ENCODE peak calls at places on chromosome 5, in eight cellular contexts. One of them, this sample, is unnamed.

GRCh38 chr5:91125916-91126315 is 257.2 kb downstream of the ARRDC3 start:
- DNase-seq in lung: no peak
- DNase-seq in BE2C: no peak
- DNase-seq in mammary epithelial cell: no peak
- DNase-seq in stomach: no peak
- DNase-seq in OCI-LY7: no peak
- DNase-seq in IMR-90: no peak
- DNase-seq in heart left ventricle: no peak
- DNase-seq in this sample: no peak

GRCh38 chr5:55847837-55848236 is 3.3 kb upstream of the IL31RA start:
- DNase-seq in OCI-LY7: no peak
- DNase-seq in stomach: no peak
- DNase-seq in lung: no peak
- DNase-seq in BE2C: no peak
- DNase-seq in mammary epithelial cell: peak
- DNase-seq in IMR-90: peak
- DNase-seq in heart left ventricle: no peak
- DNase-seq in this sample: no peak

GRCh38 chr5:72133212-72133990 is 26.1 kb downstream of the MAP1B start:
- DNase-seq in IMR-90: peak
- DNase-seq in mammary epithelial cell: peak
- DNase-seq in heart left ventricle: no peak
- DNase-seq in OCI-LY7: no peak
- DNase-seq in lung: no peak
- DNase-seq in stomach: no peak
- DNase-seq in BE2C: no peak
- DNase-seq in this sample: no peak

GRCh38 chr5:72608297-72608696 is 101.1 kb upstream of the ZNF366 start:
- DNase-seq in heart left ventricle: no peak
- DNase-seq in lung: no peak
- DNase-seq in stomach: no peak
- DNase-seq in BE2C: peak
- DNase-seq in mammary epithelial cell: no peak
- DNase-seq in OCI-LY7: no peak
- DNase-seq in IMR-90: peak
- DNase-seq in this sample: no peak

GRCh38 chr5:112436139-112436538 is 17.1 kb upstream of the EPB41L4A start:
- DNase-seq in OCI-LY7: peak
- DNase-seq in IMR-90: no peak
- DNase-seq in BE2C: no peak
- DNase-seq in lung: no peak
- DNase-seq in stomach: no peak
- DNase-seq in mammary epithelial cell: no peak
- DNase-seq in heart left ventricle: no peak
- DNase-seq in this sample: no peak

GRCh38 chr5:165370772-165371171 is 1865.4 kb downstream of the MAT2B start:
- DNase-seq in OCI-LY7: no peak
- DNase-seq in BE2C: no peak
- DNase-seq in IMR-90: peak
- DNase-seq in mammary epithelial cell: peak
- DNase-seq in stomach: no peak
- DNase-seq in lung: no peak
- DNase-seq in heart left ventricle: no peak
- DNase-seq in this sample: no peak

GRCh38 chr5:154199263-154199662 is 8.7 kb downstream of the GALNT10 start:
- DNase-seq in OCI-LY7: no peak
- DNase-seq in BE2C: no peak
- DNase-seq in IMR-90: no peak
- DNase-seq in stomach: no peak
- DNase-seq in mammary epithelial cell: no peak
- DNase-seq in heart left ventricle: no peak
- DNase-seq in lung: no peak
- DNase-seq in this sample: no peak

GRCh38 chr5:132226516-132227234 is 978 bp downstream of the P4HA2 start:
- DNase-seq in IMR-90: peak
- DNase-seq in lung: no peak
- DNase-seq in BE2C: no peak
- DNase-seq in heart left ventricle: peak
- DNase-seq in stomach: peak
- DNase-seq in mammary epithelial cell: no peak
- DNase-seq in OCI-LY7: no peak
- DNase-seq in this sample: no peak

GRCh38 chr5:127307868-127308267 is 17.3 kb downstream of the MEGF10 start:
- DNase-seq in mammary epithelial cell: no peak
- DNase-seq in lung: no peak
- DNase-seq in IMR-90: no peak
- DNase-seq in OCI-LY7: no peak
- DNase-seq in stomach: no peak
- DNase-seq in heart left ventricle: no peak
- DNase-seq in BE2C: no peak
- DNase-seq in this sample: no peak

GRCh38 chr5:945691-946541 is 53.2 kb downstream of the TRIP13 start:
- DNase-seq in stomach: no peak
- DNase-seq in lung: no peak
- DNase-seq in IMR-90: no peak
- DNase-seq in heart left ventricle: no peak
- DNase-seq in OCI-LY7: no peak
- DNase-seq in BE2C: no peak
- DNase-seq in mammary epithelial cell: no peak
- DNase-seq in this sample: no peak

GRCh38 chr5:167049043-167049663 is 1242.3 kb upstream of the WWC1 start:
- DNase-seq in mammary epithelial cell: peak
- DNase-seq in IMR-90: no peak
- DNase-seq in heart left ventricle: no peak
- DNase-seq in stomach: peak
- DNase-seq in BE2C: peak
- DNase-seq in lung: no peak
- DNase-seq in OCI-LY7: peak
- DNase-seq in this sample: no peak

GRCh38 chr5:6633469-6634326 is 458 bp downstream of the SRD5A1 start:
- DNase-seq in mammary epithelial cell: peak
- DNase-seq in IMR-90: peak
- DNase-seq in stomach: no peak
- DNase-seq in BE2C: peak
- DNase-seq in heart left ventricle: no peak
- DNase-seq in OCI-LY7: no peak
- DNase-seq in lung: peak
- DNase-seq in this sample: no peak

GRCh38 chr5:154896562-154896919 is 38.1 kb downstream of the CNOT8 start:
- DNase-seq in IMR-90: no peak
- DNase-seq in OCI-LY7: no peak
- DNase-seq in BE2C: no peak
- DNase-seq in stomach: no peak
- DNase-seq in lung: no peak
- DNase-seq in mammary epithelial cell: no peak
- DNase-seq in heart left ventricle: no peak
- DNase-seq in this sample: no peak

GRCh38 chr5:154850255-154851062 is at the start of gene FAXDC2:
- DNase-seq in OCI-LY7: no peak
- DNase-seq in heart left ventricle: peak
- DNase-seq in IMR-90: peak
- DNase-seq in stomach: peak
- DNase-seq in mammary epithelial cell: peak
- DNase-seq in lung: peak
- DNase-seq in BE2C: peak
- DNase-seq in this sample: no peak

GRCh38 chr5:143213851-143214363 is 189.6 kb downstream of the NR3C1 start:
- DNase-seq in OCI-LY7: no peak
- DNase-seq in lung: no peak
- DNase-seq in stomach: no peak
- DNase-seq in heart left ventricle: no peak
- DNase-seq in IMR-90: peak
- DNase-seq in mammary epithelial cell: no peak
- DNase-seq in BE2C: no peak
- DNase-seq in this sample: no peak

DNA sequence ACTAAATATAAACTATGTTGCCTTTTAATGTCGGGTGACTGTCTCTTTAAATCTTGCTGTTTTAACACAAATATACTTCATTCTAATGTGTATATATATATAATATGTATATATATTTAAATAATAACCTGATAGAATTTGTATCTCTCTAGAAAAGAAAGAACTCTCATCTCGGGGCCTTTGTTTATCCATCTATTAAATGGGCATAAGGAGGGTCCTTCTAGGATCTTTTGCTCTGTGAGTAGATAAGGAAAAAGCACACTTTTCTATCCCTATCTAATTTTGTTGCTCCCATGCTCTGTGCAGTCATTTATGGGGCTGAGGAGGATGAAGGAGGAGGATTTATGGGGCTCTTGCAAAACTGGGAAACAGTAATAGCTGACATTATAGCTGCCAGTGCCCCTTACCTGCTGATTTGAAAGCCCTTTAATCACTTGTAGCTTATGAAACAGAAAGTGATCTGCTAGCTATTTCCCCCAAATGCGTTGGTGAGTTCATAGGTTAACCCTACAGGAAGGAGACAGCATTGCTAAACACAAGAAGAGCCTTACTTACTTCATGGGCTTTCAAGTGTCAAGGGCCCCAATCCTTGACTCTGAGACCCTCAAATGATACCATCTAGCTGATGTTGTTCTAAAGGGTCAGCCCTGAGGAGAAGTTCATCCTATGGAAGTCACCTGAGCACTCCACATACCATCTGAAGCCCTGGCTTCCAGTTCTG is 5.8 kb upstream of the PPARGC1B start:
- DNase-seq in IMR-90: no peak
- DNase-seq in stomach: no peak
- DNase-seq in mammary epithelial cell: no peak
- DNase-seq in lung: no peak
- DNase-seq in heart left ventricle: no peak
- DNase-seq in BE2C: no peak
- DNase-seq in OCI-LY7: peak
- DNase-seq in this sample: no peak
- TF ChIP-seq CTCF in IMR-90: no peak
- TF ChIP-seq CTCF in stomach: no peak
- TF ChIP-seq CTCF in mammary epithelial cell: no peak
- TF ChIP-seq CTCF in lung: no peak
- TF ChIP-seq CTCF in heart left ventricle: no peak
- TF ChIP-seq CTCF in BE2C: no peak
- TF ChIP-seq CTCF in OCI-LY7: no peak
- TF ChIP-seq CTCF in this sample: no peak

DNA sequence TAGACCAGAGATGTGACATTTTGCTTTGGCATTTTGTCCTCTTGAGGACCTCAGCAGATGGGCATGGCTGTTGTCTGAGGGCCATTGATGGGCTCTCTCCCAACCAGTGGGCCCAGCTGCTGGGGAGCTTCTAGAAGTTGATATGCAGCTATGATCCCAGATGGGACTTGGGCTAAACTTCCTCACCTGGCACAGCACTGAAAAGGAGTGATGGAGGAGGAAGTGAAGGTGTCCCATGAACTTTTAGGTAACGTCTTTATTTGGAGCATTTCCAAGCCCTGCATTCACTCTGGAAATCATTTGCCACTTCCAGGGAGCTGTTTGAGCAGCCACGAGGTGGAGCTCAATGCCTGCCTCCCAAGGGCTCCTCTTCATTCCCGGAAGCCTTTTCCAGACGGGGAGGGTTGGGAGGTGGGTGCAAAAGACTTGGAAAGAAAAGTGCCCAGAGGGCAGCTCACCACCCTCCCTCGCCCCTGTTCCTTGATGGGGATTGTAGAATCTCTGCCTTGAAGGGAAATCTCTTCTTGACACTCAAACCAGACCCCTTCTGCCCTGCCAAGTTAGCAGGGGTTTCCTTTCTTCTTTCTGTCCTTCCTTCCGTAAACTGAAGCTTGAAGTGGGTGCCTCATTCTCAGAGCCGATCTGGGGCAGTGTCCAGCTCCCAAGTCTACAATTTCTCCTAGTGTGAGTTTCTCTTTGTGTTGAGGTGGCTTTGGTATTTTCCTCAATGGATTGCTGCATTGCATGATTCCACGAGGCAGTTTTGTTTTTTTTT is 18.1 kb upstream of the NEUROG1 start:
- DNase-seq in OCI-LY7: no peak
- DNase-seq in heart left ventricle: no peak
- DNase-seq in mammary epithelial cell: peak
- DNase-seq in IMR-90: peak
- DNase-seq in lung: no peak
- DNase-seq in stomach: peak
- DNase-seq in BE2C: peak
- DNase-seq in this sample: no peak
- TF ChIP-seq CTCF in OCI-LY7: peak
- TF ChIP-seq CTCF in heart left ventricle: no peak
- TF ChIP-seq CTCF in mammary epithelial cell: peak
- TF ChIP-seq CTCF in IMR-90: peak
- TF ChIP-seq CTCF in lung: no peak
- TF ChIP-seq CTCF in stomach: no peak
- TF ChIP-seq CTCF in BE2C: peak
- TF ChIP-seq CTCF in this sample: no peak

DNA sequence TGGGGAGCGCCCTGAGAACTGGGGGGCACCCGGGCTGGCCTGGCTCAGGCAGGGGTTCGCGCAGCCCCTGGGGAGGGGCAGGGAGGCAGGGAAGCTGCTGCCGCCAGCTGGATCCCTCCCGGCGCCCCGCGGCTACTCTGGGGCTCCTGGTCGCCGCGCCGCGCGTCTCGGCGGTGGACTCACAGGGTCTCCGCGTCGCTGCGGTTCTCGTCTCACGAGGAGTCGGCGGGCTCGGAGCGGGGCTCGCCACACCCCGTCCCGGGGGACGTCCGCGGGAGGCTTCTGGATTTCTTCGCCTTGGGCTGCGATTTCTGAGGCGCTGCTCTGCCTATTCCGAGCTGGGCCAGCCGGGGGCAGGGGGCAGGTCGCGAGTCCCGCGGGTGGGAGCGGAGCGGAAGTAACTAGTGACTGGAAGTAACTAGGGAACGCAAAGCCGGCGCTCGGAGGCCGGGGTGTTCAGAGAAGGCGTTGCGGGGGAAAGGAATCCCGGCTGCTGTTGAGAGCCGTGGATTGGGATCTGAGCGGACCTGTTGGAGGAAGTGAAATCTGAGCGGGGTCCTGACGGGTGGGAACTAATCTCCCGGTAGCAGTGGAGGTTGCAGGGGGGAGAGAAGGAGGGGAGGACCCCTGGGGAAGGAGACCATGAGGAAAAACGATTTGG is 509 bp downstream of the CYSTM1 start:
- DNase-seq in IMR-90: peak
- DNase-seq in heart left ventricle: peak
- DNase-seq in stomach: peak
- DNase-seq in mammary epithelial cell: peak
- DNase-seq in BE2C: peak
- DNase-seq in lung: peak
- DNase-seq in OCI-LY7: peak
- DNase-seq in this sample: peak
- TF ChIP-seq CTCF in IMR-90: peak
- TF ChIP-seq CTCF in heart left ventricle: no peak
- TF ChIP-seq CTCF in stomach: no peak
- TF ChIP-seq CTCF in mammary epithelial cell: peak
- TF ChIP-seq CTCF in BE2C: no peak
- TF ChIP-seq CTCF in lung: no peak
- TF ChIP-seq CTCF in OCI-LY7: peak
- TF ChIP-seq CTCF in this sample: no peak

GRCh38 chr5:28737682-28738081 is 1699.3 kb upstream of the CDH9 start:
- DNase-seq in BE2C: no peak
- DNase-seq in stomach: no peak
- DNase-seq in lung: no peak
- DNase-seq in mammary epithelial cell: no peak
- DNase-seq in IMR-90: no peak
- DNase-seq in heart left ventricle: no peak
- DNase-seq in OCI-LY7: no peak
- DNase-seq in this sample: no peak

GRCh38 chr5:28729067-28729466 is 1690.7 kb upstream of the CDH9 start:
- DNase-seq in OCI-LY7: no peak
- DNase-seq in stomach: no peak
- DNase-seq in BE2C: no peak
- DNase-seq in heart left ventricle: no peak
- DNase-seq in lung: no peak
- DNase-seq in mammary epithelial cell: no peak
- DNase-seq in IMR-90: no peak
- DNase-seq in this sample: no peak

GRCh38 chr5:28734396-28734795 is 1696.0 kb upstream of the CDH9 start:
- DNase-seq in heart left ventricle: no peak
- DNase-seq in IMR-90: no peak
- DNase-seq in stomach: no peak
- DNase-seq in BE2C: no peak
- DNase-seq in OCI-LY7: no peak
- DNase-seq in mammary epithelial cell: peak
- DNase-seq in lung: no peak
- DNase-seq in this sample: no peak
- TF ChIP-seq CTCF in heart left ventricle: no peak
- TF ChIP-seq CTCF in IMR-90: no peak
- TF ChIP-seq CTCF in stomach: no peak
- TF ChIP-seq CTCF in BE2C: no peak
- TF ChIP-seq CTCF in OCI-LY7: no peak
- TF ChIP-seq CTCF in mammary epithelial cell: no peak
- TF ChIP-seq CTCF in lung: no peak
- TF ChIP-seq CTCF in this sample: no peak

This sample was measured in natural killer cell.